ENCODE peak calls at places on chromosomes 5 and 9, in eight cellular contexts. N is cardiac muscle cell; D is DND-41; V is mesenchymal stem cell; F is PC-9; H is effector memory CD4-positive, alpha-beta T cell; G is uterus; Z is CD8-positive, alpha-beta T cell. P is an unnamed sample. For H3K4me1, the result is how much of the 10 kb centered on the place peaks cover.

GRCh38 chr5:33994845-33995244 is 10.4 kb upstream of the SLC45A2 start:
- DNase-seq in F (no peak), H (no peak), G (no peak), V (peak), D (no peak), Z (no peak), N (no peak), P (no peak)

GRCh38 chr5:36301858-36302603 is at the start of gene RANBP3L:
- DNase-seq in Z (no peak), F (no peak), D (no peak), N (peak), G (no peak), H (no peak), V (peak), P (no peak)

GRCh38 chr5:146947181-146947941 is 68.8 kb upstream of the PPP2R2B start:
- DNase-seq in H (no peak), G (no peak), F (no peak), Z (no peak), N (peak), V (peak), D (peak), P (peak)

GRCh38 chr5:142754031-142754430 is 16.1 kb upstream of the ARHGAP26 start:
- DNase-seq in D (no peak), G (no peak), V (no peak), H (no peak), Z (no peak), N (no peak), F (no peak), P (no peak)

GRCh38 chr9:14652729-14653377 is 40.4 kb downstream of the ZDHHC21 start:
- DNase-seq in G (no peak), F (no peak), Z (no peak), N (peak), H (no peak), V (peak), D (no peak), P (no peak)

GRCh38 chr9:97803167-97804058 is 49.6 kb upstream of the FOXE1 start:
- DNase-seq in H (peak), G (peak), N (peak), Z (peak), V (peak), D (no peak), F (peak), P (peak)

GRCh38 chr9:125525846-125526619 is 181.0 kb downstream of the MAPKAP1 start:
- DNase-seq in V (peak), F (no peak), Z (no peak), H (no peak), N (no peak), D (no peak), G (no peak), P (no peak)

GRCh38 chr5:124888050-124888506 is 141.6 kb upstream of the ZNF608 start:
- DNase-seq in N (peak), H (no peak), D (peak), F (no peak), Z (no peak), V (no peak), G (no peak), P (no peak)

GRCh38 chr5:87002485-87002884 is 265.2 kb upstream of the RASA1 start:
- DNase-seq in H (no peak), D (no peak), Z (no peak), N (no peak), V (no peak), F (no peak), G (no peak), P (no peak)

GRCh38 chr5:58153255-58153654 is 306.6 kb downstream of the PLK2 start:
- DNase-seq in H (no peak), Z (no peak), G (no peak), V (no peak), F (no peak), D (no peak), N (no peak), P (no peak)

GRCh38 chr5:40904994-40905306 is 4.3 kb upstream of the C7 start:
- DNase-seq in H (no peak), D (no peak), F (no peak), N (no peak), Z (no peak), G (no peak), V (no peak), P (no peak)

GRCh38 chr5:177335701-177336065 is 15.8 kb downstream of the LMAN2 start:
- DNase-seq in F (no peak), G (no peak), V (no peak), N (no peak), D (no peak), Z (no peak), H (no peak), P (no peak)

GRCh38 chr5:118921946-118922345 is 66.4 kb downstream of the DTWD2 start:
- DNase-seq in D (no peak), F (no peak), V (no peak), Z (no peak), G (no peak), N (no peak), H (no peak), P (no peak)

GRCh38 chr9:124285903-124286291 is 28.1 kb downstream of the NEK6 start:
- DNase-seq in H (no peak), D (no peak), V (peak), F (no peak), N (no peak), Z (peak), G (peak), P (no peak)

GRCh38 chr9:15135167-15135792 is 171.7 kb downstream of the TTC39B start:
- DNase-seq in H (peak), Z (peak), V (peak), F (peak), G (peak), N (peak), D (peak), P (peak)

GRCh38 chr5:149537374-149537959 is 13.8 kb downstream of the CSNK1A1 start:
- DNase-seq in Z (no peak), V (no peak), N (no peak), H (no peak), F (no peak), G (no peak), D (no peak), P (no peak)

GRCh38 chr9:108951578-108951977 is 17.4 kb downstream of the ABITRAM start:
- DNase-seq in G (no peak), H (no peak), F (no peak), V (no peak), D (no peak), Z (no peak), N (no peak), P (no peak)

GRCh38 chr9:79432485-79432884 is 139.3 kb upstream of the TLE4 start:
- DNase-seq in D (no peak), V (no peak), G (no peak), N (no peak), F (no peak), Z (no peak), H (no peak), P (peak)

GRCh38 chr9:34084562-34084961 is 35.9 kb upstream of the UBAP2 start:
- DNase-seq in N (no peak), V (no peak), G (peak), D (no peak), H (no peak), F (no peak), Z (no peak), P (no peak)

GRCh38 chr5:3197699-3198098 is 397.9 kb upstream of the IRX1 start:
- DNase-seq in V (no peak), Z (no peak), N (peak), H (no peak), G (no peak), D (no peak), F (no peak), P (no peak)

GRCh38 chr5:92552206-92553160 is 1028.5 kb downstream of the NR2F1-AS1 start:
- DNase-seq in N (no peak), V (peak), G (no peak), H (no peak), F (no peak), Z (no peak), D (no peak), P (no peak)

GRCh38 chr9:25677301-25678146 is 720 bp downstream of the TUSC1 start:
- DNase-seq in Z (no peak), G (peak), N (peak), F (no peak), D (no peak), V (peak), H (no peak), P (no peak)

GRCh38 chr5:133581918-133582317 is 30.4 kb downstream of the FSTL4 start:
- DNase-seq in V (no peak), Z (no peak), N (no peak), G (no peak), H (no peak), D (no peak), F (no peak), P (no peak)

GRCh38 chr5:39439582-39439981 is 14.8 kb upstream of the DAB2 start:
- DNase-seq in F (no peak), Z (no peak), D (no peak), G (no peak), V (no peak), H (no peak), N (no peak), P (no peak)

GRCh38 chr9:97440160-97440559 is 28.3 kb downstream of the TDRD7 start:
- DNase-seq in G (no peak), V (no peak), N (no peak), H (no peak), D (no peak), Z (no peak), F (no peak), P (no peak)

GRCh38 chr9:571066-571465 is 270.4 kb upstream of the DMRT1 start:
- DNase-seq in F (no peak), Z (no peak), D (no peak), N (no peak), H (no peak), V (no peak), G (no peak), P (no peak)

GRCh38 chr5:141439411-141440141 is 9.3 kb downstream of the PCDHGA12 start:
- DNase-seq in N (no peak), F (peak), D (no peak), V (no peak), H (no peak), Z (no peak), G (no peak), P (no peak)

GRCh38 chr9:128205296-128205944 is 2.2 kb downstream of the DNM1 start:
- DNase-seq in F (no peak), N (no peak), V (no peak), H (no peak), D (no peak), Z (no peak), G (no peak), P (no peak)

GRCh38 chr5:160192424-160192823 is 36.9 kb upstream of the FABP6 start:
- DNase-seq in F (no peak), G (no peak), V (no peak), H (no peak), D (no peak), N (no peak), Z (no peak), P (no peak)

GRCh38 chr9:88521308-88521707 is 13.7 kb upstream of the NXNL2 start:
- DNase-seq in D (no peak), V (no peak), Z (no peak), H (no peak), N (no peak), G (no peak), F (no peak), P (no peak)

GRCh38 chr5:11072556-11072955 is 311.5 kb upstream of the DAP start:
- DNase-seq in H (no peak), G (no peak), V (no peak), N (no peak), F (no peak), D (no peak), Z (no peak), P (no peak)

GRCh38 chr5:112065818-112066217 is 308.8 kb upstream of the NREP start:
- DNase-seq in Z (no peak), D (no peak), H (no peak), N (no peak), V (no peak), F (no peak), G (no peak), P (no peak)

GRCh38 chr5:32785639-32786216 is 74.6 kb downstream of the NPR3 start:
- DNase-seq in D (no peak), H (no peak), Z (no peak), G (no peak), N (no peak), V (peak), F (peak), P (no peak)

GRCh38 chr5:141094481-141095262 is at the start of gene PCDHB2:
- DNase-seq in F (peak), H (no peak), G (no peak), N (peak), V (peak), Z (no peak), D (no peak), P (no peak)

GRCh38 chr5:79225026-79225425 is 10.9 kb upstream of the JMY start:
- DNase-seq in H (no peak), D (no peak), G (no peak), Z (no peak), V (no peak), N (no peak), F (no peak), P (no peak)

GRCh38 chr9:35729700-35730485 is 2.1 kb downstream of the TLN1 start:
- DNase-seq in H (peak), Z (peak), V (peak), N (peak), D (peak), G (peak), F (no peak), P (peak)
- H3K4me1 ChIP-seq in H (half or more), Z (half or more), V (under half), N (half or more), D (half or more), G (under half), F (under half), P (half or more)

GRCh38 chr5:10034008-10034407 is 215.7 kb downstream of the ATPSCKMT start:
- DNase-seq in D (no peak), F (no peak), Z (no peak), N (no peak), G (no peak), V (no peak), H (no peak), P (no peak)

GRCh38 chr5:10030219-10030831 is 219.4 kb downstream of the ATPSCKMT start:
- DNase-seq in D (no peak), Z (no peak), H (no peak), F (no peak), V (peak), G (no peak), N (peak), P (no peak)

GRCh38 chr5:10036136-10036535 is 213.6 kb downstream of the ATPSCKMT start:
- DNase-seq in V (no peak), H (no peak), N (no peak), F (no peak), G (no peak), Z (no peak), D (no peak), P (no peak)

DNA sequence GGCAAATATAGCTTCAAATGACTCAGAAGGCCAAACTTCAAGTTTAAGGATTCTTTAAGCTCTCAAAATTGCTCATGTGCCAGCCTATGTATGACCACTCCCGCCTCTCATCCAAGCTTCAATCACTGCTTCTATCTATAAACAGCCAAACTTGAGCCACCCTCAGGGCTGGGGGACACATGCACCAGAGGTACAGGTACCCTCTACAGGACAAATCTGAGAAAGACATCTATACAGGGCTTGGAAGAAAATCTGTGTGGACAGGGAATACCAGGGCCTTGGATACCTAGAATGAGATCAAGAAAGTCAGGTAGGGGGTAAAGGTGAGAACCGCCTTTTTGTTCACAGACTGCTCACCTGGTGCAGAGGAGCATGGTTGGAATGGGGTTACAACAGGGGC is 217.9 kb downstream of the ATPSCKMT start:
- DNase-seq in V (no peak), D (no peak), Z (no peak), H (no peak), N (peak), F (no peak), G (no peak), P (no peak)
- H3K4me1 ChIP-seq in V (under half), D (under half), Z (under half), H (under half), N (under half), F (under half), G (under half), P (under half)

DNA sequence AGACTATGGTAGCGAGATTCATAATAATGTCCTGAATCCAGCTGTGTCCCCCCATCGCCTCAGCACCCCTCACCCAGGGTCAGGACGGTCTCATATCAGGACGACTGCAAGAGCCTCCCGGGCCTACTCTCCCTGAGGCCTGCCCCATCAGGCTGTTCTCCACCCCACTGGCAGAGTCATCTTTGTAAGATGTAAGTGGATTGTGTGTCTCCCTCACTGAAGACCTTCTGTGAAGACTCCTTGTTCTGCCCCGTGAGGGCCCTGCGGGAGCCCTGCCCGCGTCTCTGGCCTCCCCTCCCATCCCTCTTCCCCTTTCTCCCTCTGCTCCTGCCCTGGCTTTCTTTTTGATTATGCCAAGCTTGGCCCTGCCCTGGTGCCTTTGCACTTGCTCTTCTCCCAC is 43.9 kb upstream of the SAP30L start:
- DNase-seq in N (no peak), V (no peak), Z (no peak), G (no peak), D (no peak), F (no peak), H (no peak), P (no peak)
- H3K4me1 ChIP-seq in N (under half), V (under half), Z (under half), G (under half), D (under half), F (under half), H (under half), P (under half)

DNA sequence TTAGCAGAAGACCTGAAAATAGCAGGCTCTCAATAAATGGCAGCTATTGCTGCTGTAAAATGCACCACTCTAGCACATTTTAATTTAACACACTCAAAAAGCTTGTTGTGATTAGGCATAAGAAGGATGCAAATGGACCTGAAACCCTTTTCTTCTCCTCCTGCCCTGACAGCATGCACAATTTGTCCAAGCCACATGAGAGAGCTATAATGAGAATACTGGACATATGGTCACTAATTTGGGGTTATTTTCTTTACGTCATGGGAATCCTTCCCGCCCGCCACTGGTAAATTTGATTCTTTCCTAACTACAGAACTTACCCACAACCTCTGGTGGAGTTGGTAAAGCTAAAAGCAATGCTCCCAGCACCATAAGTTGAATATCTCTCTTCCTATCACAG is 62.1 kb downstream of the TRIM32 start:
- DNase-seq in V (no peak), H (no peak), Z (no peak), N (no peak), G (no peak), F (no peak), D (no peak), P (no peak)
- H3K4me1 ChIP-seq in V (under half), H (under half), Z (under half), N (under half), G (under half), F (under half), D (under half), P (under half)

DNA sequence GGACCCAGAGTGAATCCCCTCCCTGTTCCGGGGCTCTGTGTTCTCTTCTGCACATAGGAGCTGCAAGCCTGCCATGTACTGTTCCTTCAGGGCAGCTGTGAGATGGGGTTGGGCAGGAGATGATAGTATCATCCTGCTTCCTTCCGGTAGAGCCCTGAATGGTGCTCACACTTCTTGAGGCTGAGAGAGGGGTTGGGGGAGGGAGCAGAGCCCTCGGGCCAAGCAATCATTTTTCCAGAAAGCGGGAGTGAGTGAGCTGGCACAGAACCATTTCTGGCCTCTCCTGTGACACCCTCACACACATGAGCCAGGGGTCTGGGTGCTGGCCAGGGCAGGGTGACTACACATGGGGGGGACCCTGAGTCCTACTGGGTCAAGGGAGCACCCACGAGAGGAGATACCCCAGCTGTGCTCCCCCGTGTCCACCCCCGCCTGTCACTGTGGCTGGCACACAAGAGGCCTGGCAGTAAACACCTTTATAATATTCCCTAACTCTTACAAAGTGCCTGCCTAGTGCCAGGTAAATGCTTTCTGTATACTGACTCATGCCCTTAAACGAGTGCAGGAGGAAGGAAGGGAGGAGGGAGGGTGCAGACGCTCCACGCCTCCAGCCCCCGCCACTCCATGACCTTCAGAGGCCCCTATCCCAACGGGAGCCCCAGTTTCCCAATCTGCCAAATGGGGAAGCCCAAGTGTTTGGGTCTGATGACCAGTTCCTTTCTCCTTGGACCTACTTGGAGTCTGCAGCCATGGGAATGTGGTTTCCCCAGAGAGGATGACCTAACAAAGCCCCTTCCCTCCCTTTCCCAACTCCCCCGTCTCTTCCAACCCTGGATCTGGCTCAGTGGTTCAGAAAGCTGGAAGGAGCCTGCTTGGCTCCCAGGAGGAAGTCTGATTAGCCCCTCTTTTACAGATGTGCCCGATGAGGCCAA is 15.5 kb downstream of the AKNA start:
- DNase-seq in V (peak), Z (no peak), G (peak), H (peak), F (no peak), D (peak), N (no peak), P (peak)
- H3K4me1 ChIP-seq in V (under half), Z (half or more), G (under half), H (half or more), F (under half), D (half or more), N (under half), P (half or more)

GRCh38 chr5:158978061-158978745 is 121.5 kb downstream of the EBF1 start:
- DNase-seq in D (no peak), Z (no peak), N (no peak), F (no peak), G (no peak), H (no peak), V (no peak), P (no peak)
- H3K4me1 ChIP-seq in D (under half), Z (under half), N (under half), F (under half), G (under half), H (under half), V (under half), P (under half)